ENCODE peak calls at places on chromosomes 3 and 15, in six cellular contexts. R is HL-60, Y is HCT116, P is sigmoid colon, L is GM23338, U is transverse colon. M is an unnamed sample.

GRCh38 chr3:36244728-36245127 is 135.6 kb upstream of the STAC start:
- DNase-seq in R (no peak), P (no peak), L (no peak), U (no peak), Y (no peak), M (no peak)

GRCh38 chr3:52346623-52347530 is 30.8 kb downstream of the DNAH1 start:
- DNase-seq in R (no peak), U (no peak), Y (no peak), P (no peak), L (no peak), M (peak)

GRCh38 chr3:195081242-195081963 is 189.6 kb downstream of the XXYLT1 start:
- DNase-seq in R (no peak), P (no peak), L (no peak), U (no peak), Y (no peak), M (no peak)

GRCh38 chr3:195566797-195567196 is 16.9 kb downstream of the APOD start:
- DNase-seq in Y (no peak), P (no peak), U (no peak), R (no peak), L (no peak), M (no peak)

GRCh38 chr3:169662215-169663070 is 1.1 kb downstream of the MECOM start:
- DNase-seq in Y (peak), P (no peak), U (peak), L (peak), R (no peak), M (peak)

GRCh38 chr3:119723022-119723421 is 20.2 kb downstream of the CFAP91 start:
- DNase-seq in R (no peak), Y (no peak), U (no peak), L (no peak), P (no peak), M (no peak)

GRCh38 chr3:43879166-43879565 is 188.4 kb downstream of the ABHD5 start:
- DNase-seq in Y (peak), U (no peak), P (no peak), R (no peak), L (peak), M (no peak)

GRCh38 chr3:172915911-172916514 is 165.5 kb downstream of the ECT2 start:
- DNase-seq in P (no peak), Y (no peak), U (no peak), L (peak), R (no peak), M (no peak)

GRCh38 chr3:82157952-82158351 is 396.5 kb upstream of the GBE1 start:
- DNase-seq in L (no peak), R (no peak), Y (peak), P (no peak), U (no peak), M (no peak)

GRCh38 chr3:160667452-160667851 is 9.5 kb upstream of the ARL14 start:
- DNase-seq in P (no peak), L (no peak), U (peak), R (no peak), Y (peak), M (no peak)

GRCh38 chr15:38699633-38700230 is 135.1 kb upstream of the RASGRP1 start:
- DNase-seq in P (no peak), Y (peak), L (peak), U (peak), R (peak), M (peak)

GRCh38 chr3:59535791-59536221 is 486.0 kb upstream of the CFAP20DC start:
- DNase-seq in R (no peak), L (no peak), Y (no peak), P (no peak), U (no peak), M (no peak)

GRCh38 chr3:88034876-88035275 is 23.9 kb downstream of the CGGBP1 start:
- DNase-seq in Y (no peak), U (no peak), P (no peak), R (no peak), L (no peak), M (no peak)

GRCh38 chr3:88032245-88032644 is 26.6 kb downstream of the CGGBP1 start:
- DNase-seq in Y (no peak), U (no peak), L (no peak), R (no peak), P (no peak), M (no peak)

GRCh38 chr3:88034463-88034862 is 24.3 kb downstream of the CGGBP1 start:
- DNase-seq in L (no peak), P (no peak), R (no peak), Y (no peak), U (no peak), M (no peak)

GRCh38 chr3:88033088-88033487 is 25.7 kb downstream of the CGGBP1 start:
- DNase-seq in R (no peak), Y (no peak), U (no peak), L (no peak), P (no peak), M (no peak)

GRCh38 chr3:88033806-88034205 is 25.0 kb downstream of the CGGBP1 start:
- DNase-seq in P (no peak), U (no peak), L (no peak), Y (no peak), R (no peak), M (no peak)
- TF ChIP-seq POLR2AphosphoS5 in P (no peak), U (no peak), L (no peak), Y (no peak), R (no peak), M (no peak)

DNA sequence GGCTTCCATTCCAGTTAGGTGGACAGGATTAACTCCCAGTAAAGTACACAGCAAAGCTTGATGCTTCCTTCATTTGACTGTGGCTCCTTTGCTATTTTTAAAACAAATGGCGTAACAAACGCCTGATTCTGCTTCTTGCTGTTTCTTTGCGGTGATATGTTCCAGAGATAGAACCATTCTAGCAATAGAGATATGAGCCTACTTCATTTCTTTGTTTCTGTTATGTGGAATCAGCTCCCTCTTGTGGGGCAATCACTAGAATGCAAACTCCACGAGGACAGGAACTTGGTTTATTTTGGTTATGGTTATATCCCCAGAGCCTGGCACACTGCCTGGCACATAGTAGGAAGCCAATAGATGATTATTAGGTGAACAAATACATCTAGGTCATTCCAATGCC is 122.6 kb upstream of the SLC6A11 start:
- DNase-seq in P (no peak), R (no peak), Y (no peak), U (no peak), L (peak), M (no peak)
- TF ChIP-seq CTCF in P (no peak), R (no peak), Y (no peak), U (no peak), L (peak), M (no peak)

GRCh38 chr15:67758610-67759300 is 66.6 kb upstream of the SKOR1 start:
- DNase-seq in L (no peak), U (no peak), Y (no peak), P (no peak), R (no peak), M (no peak)
- H3K27ac ChIP-seq in L (no peak), U (no peak), Y (no peak), P (no peak), R (no peak), M (no peak)

DNA sequence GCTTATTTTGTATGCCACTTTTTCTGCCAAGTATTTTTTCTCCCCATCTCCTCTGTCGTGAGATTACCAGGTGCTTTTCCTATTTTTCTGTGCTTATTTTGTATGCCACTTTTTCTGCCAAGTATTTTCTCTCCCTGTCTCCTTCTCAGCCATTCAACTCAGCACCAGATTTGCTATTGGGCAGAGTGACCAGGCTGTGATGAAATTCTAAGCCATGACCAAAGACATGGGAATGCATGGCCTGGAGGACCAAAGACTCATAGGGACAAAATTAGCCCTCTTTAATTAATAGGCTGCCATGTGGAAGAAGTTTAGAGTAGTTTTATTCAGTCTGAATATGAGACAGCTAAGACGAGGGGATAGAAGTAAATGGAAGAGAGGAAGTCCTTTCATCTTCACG is 257.4 kb downstream of the SQOR start:
- DNase-seq in U (no peak), Y (no peak), L (no peak), P (no peak), R (no peak), M (no peak)
- TF ChIP-seq POLR2AphosphoS5 in U (no peak), Y (no peak), L (no peak), P (no peak), R (no peak), M (no peak)